ENCODE peak calls at places on chromosomes 5 and 9, in six cellular contexts. L is mammary epithelial cell, S is H9, O is upper lobe of right lung, H is A673, D is lower lobe of right lung. A is an unnamed sample.

GRCh38 chr9:119771336-119771735 is 402.1 kb upstream of the BRINP1 start:
- DNase-seq in L (no peak), S (no peak), O (no peak), H (no peak), D (no peak), A (no peak)

GRCh38 chr9:128470560-128470959 is 14.8 kb downstream of the ODF2 start:
- DNase-seq in L (no peak), S (no peak), O (no peak), H (peak; percentile 60), D (no peak), A (no peak)

GRCh38 chr5:176796411-176796810 is 13.9 kb upstream of the UNC5A start:
- DNase-seq in L (no peak), S (no peak), O (no peak), H (peak; percentile 21), D (no peak), A (no peak)

GRCh38 chr9:92206490-92206889 is 87.0 kb downstream of the IARS1 start:
- DNase-seq in L (no peak), S (no peak), O (no peak), H (no peak), D (no peak), A (peak; percentile 18)

GRCh38 chr5:14268738-14269137 is 125.6 kb downstream of the TRIO start:
- DNase-seq in L (no peak), S (no peak), O (no peak), H (no peak), D (no peak), A (no peak)

GRCh38 chr5:102211165-102211564 is 84.9 kb downstream of the SLCO4C1 start:
- DNase-seq in L (no peak), S (no peak), O (no peak), H (no peak), D (no peak), A (no peak)

GRCh38 chr9:82369251-82369945 is 380.8 kb downstream of the SPATA31D1 start:
- DNase-seq in L (no peak), S (no peak), O (no peak), H (no peak), D (no peak), A (no peak)

GRCh38 chr5:11904270-11904906 is at the start of gene CTNND2:
- DNase-seq in L (peak; percentile 20), S (peak; percentile 85), O (peak; percentile 67), H (peak; percentile 39), D (peak; percentile 49), A (peak; percentile 20)

GRCh38 chr5:53322257-53322656 is 158.2 kb upstream of the FST start:
- DNase-seq in L (peak; percentile 77), S (no peak), O (no peak), H (no peak), D (no peak), A (peak; percentile 84)

DNA sequence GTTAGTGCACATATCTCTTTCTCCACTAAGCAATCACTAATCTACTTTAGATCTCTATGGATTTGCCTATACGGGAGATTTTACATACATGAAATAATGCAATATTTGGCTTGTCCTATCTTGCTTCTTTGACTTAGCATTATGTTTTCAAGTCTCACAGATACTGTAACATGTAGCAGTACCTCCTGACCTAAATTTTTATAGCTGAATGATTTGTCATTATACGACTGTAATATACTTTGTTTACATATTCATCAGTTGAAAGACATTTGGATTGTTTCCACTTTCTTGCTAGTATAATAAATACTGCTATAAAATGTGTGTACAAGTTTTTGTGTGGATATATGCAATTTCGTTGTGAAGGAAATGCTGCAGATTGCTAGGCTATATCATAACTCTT is 1520.8 kb upstream of the CDH6 start:
- DNase-seq in L (no peak), S (no peak), O (no peak), H (no peak), D (no peak), A (no peak)
- H3K27ac ChIP-seq in L (no peak overlapping the region), S (no peak overlapping the region), O (no peak overlapping the region), H (no peak overlapping the region), D (no peak overlapping the region), A (no peak overlapping the region)

DNA sequence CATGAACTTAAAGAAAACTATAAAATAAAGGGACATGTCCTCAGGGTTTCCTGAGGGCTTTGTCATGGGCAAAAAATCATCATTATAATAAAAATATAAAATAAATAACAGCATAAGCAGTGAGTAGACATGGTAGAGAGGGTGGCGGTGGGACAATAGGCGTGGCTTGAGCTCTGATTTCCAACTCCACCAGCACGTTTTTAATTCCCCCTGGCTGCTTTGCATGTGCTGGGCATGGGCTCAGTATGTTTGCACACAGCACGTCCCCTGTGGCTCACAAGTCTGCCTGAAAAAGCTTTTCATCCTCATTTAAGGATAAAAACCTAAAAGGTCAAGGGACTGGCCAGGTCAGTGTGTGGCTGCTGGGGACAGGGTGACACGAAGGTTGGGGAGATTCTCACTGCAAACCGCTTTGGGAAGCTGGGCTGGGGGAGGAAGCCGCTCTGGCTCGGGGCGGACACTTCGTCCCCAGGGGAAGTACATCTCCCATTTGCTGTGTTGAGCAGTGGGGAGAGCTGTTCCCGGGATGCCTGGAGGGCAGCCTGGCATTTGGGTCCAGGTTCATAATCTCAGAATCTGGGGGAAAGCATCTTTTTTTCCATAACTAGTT is 32.6 kb downstream of the NKX2-5 start:
- DNase-seq in L (no peak), S (no peak), O (no peak), H (no peak), D (no peak), A (no peak)
- H3K27ac ChIP-seq in L (no peak overlapping the region), S (no peak overlapping the region), O (no peak overlapping the region), H (no peak overlapping the region), D (no peak overlapping the region), A (no peak overlapping the region)

GRCh38 chr5:57482671-57483106 is at the start of gene ACTBL2:
- DNase-seq in L (peak; percentile 95), S (no peak), O (no peak), H (no peak), D (no peak), A (peak; percentile 98)
- H3K27ac ChIP-seq in L (peak within 1 kb of the TSS; percentile 43), S (no peak within 1 kb of the TSS), O (no peak within 1 kb of the TSS), H (no peak within 1 kb of the TSS), D (no peak within 1 kb of the TSS), A (no peak within 1 kb of the TSS)

GRCh38 chr9:133282454-133283238 is 7.6 kb upstream of the ABO start:
- DNase-seq in L (no peak), S (no peak), O (no peak), H (no peak), D (no peak), A (no peak)
- H3K27ac ChIP-seq in L (no peak overlapping the region), S (no peak overlapping the region), O (no peak overlapping the region), H (no peak overlapping the region), D (no peak overlapping the region), A (no peak overlapping the region)

GRCh38 chr9:122923947-122924346 is 7.4 kb downstream of the ZBTB26 start:
- DNase-seq in L (no peak), S (no peak), O (no peak), H (no peak), D (no peak), A (no peak)
- H3K27ac ChIP-seq in L (no peak overlapping the region), S (peak overlapping the region; percentile 40), O (no peak overlapping the region), H (no peak overlapping the region), D (no peak overlapping the region), A (no peak overlapping the region)

GRCh38 chr9:129972816-129973215 is 70.2 kb downstream of the FNBP1 start:
- DNase-seq in L (no peak), S (no peak), O (no peak), H (no peak), D (no peak), A (no peak)
- H3K27ac ChIP-seq in L (no peak overlapping the region), S (no peak overlapping the region), O (no peak overlapping the region), H (peak overlapping the region; percentile 52), D (no peak overlapping the region), A (no peak overlapping the region)

DNA sequence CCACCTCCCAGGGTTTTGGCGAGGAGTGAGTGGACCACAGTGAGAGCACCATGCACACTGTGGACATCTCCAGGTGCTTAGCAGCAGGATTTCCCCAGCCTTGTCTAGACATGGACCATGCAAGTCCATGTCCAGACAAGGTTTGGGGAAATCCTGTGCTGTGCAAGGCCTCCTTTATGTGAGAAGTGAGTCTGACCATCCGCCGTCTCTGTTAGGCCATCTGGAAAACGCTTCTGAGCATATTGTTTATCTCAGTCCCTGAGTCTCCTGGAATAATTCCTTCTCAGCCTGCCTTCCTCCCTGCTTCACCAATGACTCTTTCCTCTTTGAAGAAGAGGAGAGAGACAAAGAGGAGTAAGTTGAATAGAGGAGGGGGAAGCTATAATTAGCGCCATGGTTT is 26.1 kb upstream of the TNFAIP8 start:
- DNase-seq in L (peak; percentile 26), S (no peak), O (no peak), H (no peak), D (no peak), A (no peak)
- H3K27ac ChIP-seq in L (no peak overlapping the region), S (no peak overlapping the region), O (peak overlapping the region; percentile 14), H (no peak overlapping the region), D (no peak overlapping the region), A (peak overlapping the region; percentile 72)

DNA sequence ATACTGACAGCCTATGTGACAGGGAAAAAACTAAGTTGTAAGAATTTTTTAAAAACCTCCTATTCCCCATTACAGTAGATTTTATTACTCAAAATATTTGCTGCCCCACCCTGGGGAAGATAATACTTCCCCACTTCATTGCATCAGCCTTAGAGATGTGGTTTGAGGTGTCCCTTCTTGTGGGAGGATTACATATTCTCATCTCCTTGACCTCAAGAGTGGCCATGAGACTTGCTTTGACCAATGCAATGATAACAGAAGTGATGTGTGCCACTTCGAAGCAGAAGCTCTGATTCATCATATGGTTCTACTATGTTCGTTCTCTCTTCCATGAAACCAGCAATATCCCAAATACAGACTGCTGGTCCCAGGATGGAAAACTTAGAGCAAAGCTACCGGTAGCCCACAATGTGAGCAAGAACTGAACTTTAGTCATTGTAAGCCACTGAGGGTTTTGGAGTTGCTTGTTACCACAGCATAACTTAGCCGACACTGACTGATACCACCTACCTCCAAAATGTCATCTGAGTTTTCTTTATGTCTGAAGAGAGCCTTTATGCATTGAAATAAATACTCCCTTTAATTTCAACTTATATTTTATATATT is 92.0 kb downstream of the THBS4 start:
- DNase-seq in L (no peak), S (no peak), O (no peak), H (no peak), D (no peak), A (no peak)
- H3K27ac ChIP-seq in L (no peak overlapping the region), S (no peak overlapping the region), O (peak overlapping the region; percentile 39), H (no peak overlapping the region), D (no peak overlapping the region), A (no peak overlapping the region)